ENCODE peak calls at places on chromosomes 7 and 10, in ten cellular contexts. F is thoracic aorta; J is GM12865; O is stimulated activated CD8-positive, alpha-beta memory T cell treated with anti-CD3 and anti-CD28 coated beads, Interleukin-15, amount 100 ng/mL, for 24 hours; Z is AG09319; I is activated naive CD4-positive, alpha-beta T cell treated with anti-CD3 and anti-CD28 coated beads, Interleukin-2, amount 50 U/mL, for 16 hours; N is activated CD4-positive, alpha-beta T cell treated with anti-CD3 and anti-CD28 coated beads for 1 hour; H is ELR; U is skeletal muscle cell; E is GM20000. P is an unnamed sample.

GRCh38 chr7:30331338-30331737 is 46.9 kb downstream of the ZNRF2 start:
- DNase-seq in F (no peak), J (no peak), O (no peak), Z (no peak), I (no peak), N (no peak), H (no peak), U (no peak), E (no peak), P (no peak)

GRCh38 chr10:12785338-12785934 is 216.1 kb downstream of the CCDC3 start:
- DNase-seq in F (no peak), J (no peak), O (no peak), Z (no peak), I (no peak), N (no peak), H (no peak), U (no peak), E (no peak), P (no peak)

GRCh38 chr10:114879541-114880158 is 58.1 kb downstream of the FHIP2A start:
- DNase-seq in F (no peak), J (peak; percentile 75), O (no peak), Z (no peak), I (peak; percentile 30), N (no peak), H (peak; percentile 54), U (no peak), E (peak; percentile 42), P (peak; percentile 32)

GRCh38 chr7:152856351-152856750 is 96.8 kb downstream of the ACTR3B start:
- DNase-seq in F (no peak), J (no peak), O (no peak), Z (no peak), I (no peak), N (no peak), H (no peak), U (no peak), E (no peak), P (no peak)

GRCh38 chr7:582081-582835 is 62.6 kb upstream of the PDGFA start:
- DNase-seq in F (no peak), J (no peak), O (no peak), Z (no peak), I (no peak), N (no peak), H (no peak), U (no peak), E (no peak), P (no peak)

GRCh38 chr10:101397140-101397539 is 43.2 kb downstream of the BTRC start:
- DNase-seq in F (peak; percentile 13), J (peak; percentile 45), O (no peak), Z (peak; percentile 71), I (no peak), N (no peak), H (peak; percentile 44), U (no peak), E (peak; percentile 8), P (no peak)

GRCh38 chr7:132202541-132202940 is 373.7 kb downstream of the PLXNA4 start:
- DNase-seq in F (no peak), J (no peak), O (no peak), Z (no peak), I (no peak), N (no peak), H (no peak), U (no peak), E (no peak), P (no peak)

GRCh38 chr10:17883621-17884020 is 68.1 kb upstream of the SLC39A12 start:
- DNase-seq in F (no peak), J (no peak), O (no peak), Z (no peak), I (no peak), N (no peak), H (no peak), U (no peak), E (no peak), P (no peak)

GRCh38 chr10:108521827-108522503 is 1357.5 kb upstream of the SORCS1 start:
- DNase-seq in F (no peak), J (no peak), O (no peak), Z (no peak), I (no peak), N (no peak), H (no peak), U (no peak), E (no peak), P (no peak)

GRCh38 chr7:115338016-115338415 is 416.1 kb downstream of the MDFIC start:
- DNase-seq in F (no peak), J (no peak), O (no peak), Z (no peak), I (no peak), N (no peak), H (no peak), U (no peak), E (no peak), P (no peak)

GRCh38 chr7:151431281-151431767 is 8.6 kb downstream of the CRYGN start:
- DNase-seq in F (no peak), J (no peak), O (no peak), Z (no peak), I (no peak), N (no peak), H (no peak), U (no peak), E (no peak), P (no peak)

GRCh38 chr7:80372415-80372814 is 139.4 kb downstream of the GNAT3 start:
- DNase-seq in F (no peak), J (no peak), O (no peak), Z (peak; percentile 8), I (no peak), N (no peak), H (peak; percentile 30), U (no peak), E (no peak), P (no peak)

GRCh38 chr7:148979827-148980226 is 48.5 kb downstream of the PDIA4 start:
- DNase-seq in F (no peak), J (no peak), O (no peak), Z (no peak), I (peak; percentile 27), N (no peak), H (no peak), U (no peak), E (no peak), P (no peak)

GRCh38 chr10:93435621-93436385 is 46.3 kb downstream of the MYOF start:
- DNase-seq in F (no peak), J (peak; percentile 33), O (no peak), Z (no peak), I (no peak), N (no peak), H (peak; percentile 65), U (peak; percentile 57), E (no peak), P (peak; percentile 66)

GRCh38 chr10:58976254-58976653 is 200.2 kb upstream of the PHYHIPL start:
- DNase-seq in F (no peak), J (no peak), O (no peak), Z (no peak), I (no peak), N (no peak), H (no peak), U (no peak), E (no peak), P (no peak)

GRCh38 chr10:130179640-130180039 is 43.4 kb downstream of the GLRX3 start:
- DNase-seq in F (no peak), J (peak; percentile 46), O (no peak), Z (peak; percentile 11), I (no peak), N (no peak), H (peak; percentile 68), U (peak; percentile 40), E (no peak), P (no peak)

GRCh38 chr7:51340029-51340838 is 23.6 kb upstream of the COBL start:
- DNase-seq in F (no peak), J (no peak), O (no peak), Z (no peak), I (no peak), N (no peak), H (no peak), U (no peak), E (no peak), P (no peak)

GRCh38 chr7:157615852-157616251 is 279.0 kb downstream of the DNAJB6 start:
- DNase-seq in F (no peak), J (no peak), O (no peak), Z (no peak), I (no peak), N (no peak), H (no peak), U (no peak), E (no peak), P (no peak)

GRCh38 chr7:47317537-47317936 is 264.4 kb downstream of the TNS3 start:
- DNase-seq in F (no peak), J (no peak), O (no peak), Z (no peak), I (no peak), N (no peak), H (no peak), U (no peak), E (no peak), P (no peak)

GRCh38 chr7:115289966-115290365 is 368.1 kb downstream of the MDFIC start:
- DNase-seq in F (no peak), J (no peak), O (no peak), Z (no peak), I (no peak), N (no peak), H (peak; percentile 41), U (no peak), E (no peak), P (no peak)

GRCh38 chr10:114545071-114545470 is 113.0 kb downstream of the ABLIM1 start:
- DNase-seq in F (no peak), J (no peak), O (no peak), Z (no peak), I (no peak), N (no peak), H (no peak), U (no peak), E (no peak), P (no peak)

GRCh38 chr10:104333037-104333727 is 5.1 kb downstream of the ITPRIP start:
- DNase-seq in F (no peak), J (no peak), O (no peak), Z (no peak), I (peak; percentile 51), N (peak; percentile 59), H (no peak), U (no peak), E (no peak), P (no peak)

GRCh38 chr10:31952066-31952465 is 23.4 kb upstream of the ARHGAP12 start:
- DNase-seq in F (no peak), J (no peak), O (no peak), Z (no peak), I (no peak), N (no peak), H (no peak), U (no peak), E (no peak), P (no peak)

GRCh38 chr10:48881937-48882336 is 57.7 kb downstream of the LRRC18 start:
- DNase-seq in F (no peak), J (no peak), O (no peak), Z (no peak), I (no peak), N (no peak), H (no peak), U (no peak), E (no peak), P (no peak)

GRCh38 chr10:44249490-44249889 is 135.4 kb downstream of the CXCL12 start:
- DNase-seq in F (no peak), J (peak; percentile 37), O (no peak), Z (no peak), I (no peak), N (no peak), H (no peak), U (no peak), E (no peak), P (no peak)

GRCh38 chr10:102219370-102219769 is 6.7 kb upstream of the ELOVL3 start:
- DNase-seq in F (no peak), J (no peak), O (no peak), Z (no peak), I (no peak), N (no peak), H (no peak), U (no peak), E (no peak), P (no peak)

GRCh38 chr7:48611993-48612392 is 312.4 kb upstream of the CDC14C start:
- DNase-seq in F (no peak), J (no peak), O (no peak), Z (no peak), I (no peak), N (no peak), H (no peak), U (no peak), E (no peak), P (no peak)